ENCODE peak calls at places on chromosomes 11 and 22, in six cellular contexts. R is IMR-90, C is neuronal stem cell, P is H9, G is trophoblast cell, N is H1. E is an unnamed sample.

GRCh38 chr11:65211293-65212105 is 29.8 kb downstream of the CAPN1 start:
- DNase-seq in R (no peak), C (no peak), P (no peak), G (no peak), N (no peak), E (no peak)

GRCh38 chr11:63919267-63920125 is 2.5 kb upstream of the RCOR2 start:
- DNase-seq in R (no peak), C (peak), P (peak), G (peak), N (no peak), E (peak)

GRCh38 chr22:38866024-38866398 is 6.0 kb downstream of the CBX6 start:
- DNase-seq in R (no peak), C (no peak), P (no peak), G (no peak), N (no peak), E (no peak)

GRCh38 chr11:96136623-96137313 is 206.2 kb downstream of the MAML2 start:
- DNase-seq in R (no peak), C (no peak), P (no peak), G (no peak), N (no peak), E (no peak)

GRCh38 chr22:43129426-43130425 is 13.5 kb downstream of the MCAT start:
- DNase-seq in R (no peak), C (no peak), P (no peak), G (no peak), N (no peak), E (no peak)

GRCh38 chr11:32385998-32386397 is 49.3 kb downstream of the WT1 start:
- DNase-seq in R (peak), C (peak), P (peak), G (no peak), N (no peak), E (peak)

GRCh38 chr11:66388746-66389386 is 17.3 kb upstream of the SLC29A2 start:
- DNase-seq in R (peak), C (peak), P (peak), G (peak), N (peak), E (peak)

GRCh38 chr22:30288414-30289125 is 735 bp downstream of the CASTOR1 start:
- DNase-seq in R (no peak), C (peak), P (no peak), G (no peak), N (peak), E (no peak)

GRCh38 chr22:49464024-49464423 is 363.6 kb downstream of the BRD1 start:
- DNase-seq in R (no peak), C (no peak), P (no peak), G (no peak), N (no peak), E (no peak)

GRCh38 chr11:8732748-8733241 is 50.2 kb downstream of the RPL27A start:
- DNase-seq in R (peak), C (no peak), P (no peak), G (no peak), N (no peak), E (peak)

GRCh38 chr11:95547186-95547585 is 242.4 kb downstream of the FAM76B start:
- DNase-seq in R (no peak), C (no peak), P (no peak), G (no peak), N (no peak), E (no peak)

GRCh38 chr11:115464269-115464668 is 39.9 kb downstream of the CADM1 start:
- DNase-seq in R (peak), C (no peak), P (no peak), G (peak), N (no peak), E (peak)

GRCh38 chr22:37464181-37464580 is 22.0 kb downstream of the MFNG start:
- DNase-seq in R (no peak), C (no peak), P (no peak), G (no peak), N (no peak), E (no peak)

GRCh38 chr11:28337701-28338100 is 229.5 kb downstream of the METTL15 start:
- DNase-seq in R (peak), C (no peak), P (no peak), G (no peak), N (no peak), E (peak)

GRCh38 chr11:65391007-65391406 is 4.6 kb downstream of the FRMD8 start:
- DNase-seq in R (peak), C (no peak), P (no peak), G (no peak), N (no peak), E (peak)

GRCh38 chr11:46296520-46297448 is 19.3 kb downstream of the CREB3L1 start:
- DNase-seq in R (peak), C (peak), P (peak), G (peak), N (peak), E (peak)

GRCh38 chr22:39965749-39966148 is 5.6 kb downstream of the TMA7B start:
- DNase-seq in R (no peak), C (no peak), P (no peak), G (no peak), N (no peak), E (no peak)

GRCh38 chr11:75872887-75873416 is 57.9 kb downstream of the UVRAG start:
- DNase-seq in R (no peak), C (no peak), P (no peak), G (no peak), N (no peak), E (no peak)

GRCh38 chr11:130653838-130654601 is 205.6 kb downstream of the ADAMTS15 start:
- DNase-seq in R (peak), C (no peak), P (no peak), G (no peak), N (peak), E (no peak)

GRCh38 chr22:38864361-38865191 is 7.4 kb downstream of the CBX6 start:
- DNase-seq in R (no peak), C (no peak), P (peak), G (no peak), N (no peak), E (no peak)

GRCh38 chr11:11211186-11211585 is 141.9 kb downstream of the CSNK2A3 start:
- DNase-seq in R (no peak), C (no peak), P (no peak), G (no peak), N (no peak), E (no peak)

DNA sequence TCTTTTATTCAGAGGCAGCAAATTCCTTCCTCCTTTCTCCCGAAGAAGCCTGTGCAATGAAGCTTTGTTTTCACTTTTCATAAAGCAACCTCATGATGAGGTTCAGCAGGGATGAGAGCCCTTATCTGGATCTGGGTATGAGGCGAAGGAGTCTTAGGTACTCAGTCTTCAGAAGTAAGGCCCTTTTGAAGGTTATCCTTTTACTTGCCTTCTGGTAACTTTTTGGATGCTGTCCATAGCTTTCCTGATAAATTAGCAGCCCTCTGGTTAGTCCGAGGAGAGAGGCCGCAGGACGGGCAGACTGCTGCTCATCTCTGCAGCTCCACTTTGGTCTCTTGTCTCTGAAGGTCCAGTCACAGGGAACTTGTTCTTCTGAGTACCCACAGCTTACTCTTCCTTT is 1.1 kb downstream of the TRIM22 start:
- DNase-seq in R (peak), C (no peak), P (no peak), G (no peak), N (no peak), E (peak)
- H2BK120ac ChIP-seq in R (peak), C (no peak), P (no peak), G (peak), N (peak), E (peak)

DNA sequence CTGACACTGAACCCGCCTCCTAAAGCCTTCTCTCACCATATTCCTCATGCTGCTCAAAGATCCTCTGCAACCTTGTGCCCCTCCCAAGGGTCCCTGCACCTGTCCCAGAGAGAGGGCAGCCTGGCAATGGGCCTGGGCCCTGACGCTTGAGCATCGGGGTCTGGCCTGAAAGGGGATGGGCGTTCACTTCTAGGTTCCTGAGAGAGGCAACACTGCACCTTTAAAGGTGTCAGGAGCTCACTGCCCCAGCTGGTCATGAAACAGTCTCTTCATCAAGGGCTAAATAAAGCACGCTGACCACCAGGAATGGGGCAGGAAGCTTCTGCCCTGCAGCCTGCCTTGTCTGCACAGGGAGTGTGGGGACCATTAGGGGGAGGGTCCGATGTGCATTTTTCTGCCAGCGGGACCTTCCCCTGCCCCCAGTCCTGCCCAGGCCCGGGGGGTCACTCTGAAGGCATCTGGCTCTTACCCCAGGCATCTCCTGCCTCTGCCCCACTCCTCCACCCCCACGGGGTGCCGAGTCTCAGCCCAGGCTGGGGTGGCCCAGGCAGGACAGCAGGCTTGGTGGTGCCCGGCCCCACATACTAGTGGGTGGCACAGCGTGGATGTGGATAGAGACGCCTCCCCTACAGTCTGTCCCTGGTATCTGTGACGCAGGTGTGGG is 3.5 kb downstream of the C11orf21 start:
- DNase-seq in R (no peak), C (no peak), P (no peak), G (no peak), N (peak), E (no peak)
- H3K14ac ChIP-seq in R (no peak), C (peak), P (no peak), G (no peak), N (no peak), E (no peak)

GRCh38 chr11:104704888-104705287 is 193.4 kb downstream of the CASP12 start:
- DNase-seq in R (no peak), C (no peak), P (no peak), G (no peak), N (no peak), E (no peak)
- H2BK120ac ChIP-seq in R (no peak), C (no peak), P (no peak), G (no peak), N (no peak), E (no peak)

GRCh38 chr11:35039076-35039475 is 99.9 kb upstream of the CD44 start:
- DNase-seq in R (no peak), C (no peak), P (no peak), G (no peak), N (no peak), E (no peak)

GRCh38 chr11:35035894-35036408 is 103.0 kb upstream of the CD44 start:
- DNase-seq in R (peak), C (no peak), P (no peak), G (peak), N (no peak), E (peak)

GRCh38 chr11:35034401-35034800 is 104.6 kb upstream of the CD44 start:
- DNase-seq in R (no peak), C (no peak), P (no peak), G (no peak), N (no peak), E (no peak)

GRCh38 chr11:35038211-35038930 is 100.6 kb upstream of the CD44 start:
- DNase-seq in R (no peak), C (no peak), P (no peak), G (no peak), N (no peak), E (no peak)

DNA sequence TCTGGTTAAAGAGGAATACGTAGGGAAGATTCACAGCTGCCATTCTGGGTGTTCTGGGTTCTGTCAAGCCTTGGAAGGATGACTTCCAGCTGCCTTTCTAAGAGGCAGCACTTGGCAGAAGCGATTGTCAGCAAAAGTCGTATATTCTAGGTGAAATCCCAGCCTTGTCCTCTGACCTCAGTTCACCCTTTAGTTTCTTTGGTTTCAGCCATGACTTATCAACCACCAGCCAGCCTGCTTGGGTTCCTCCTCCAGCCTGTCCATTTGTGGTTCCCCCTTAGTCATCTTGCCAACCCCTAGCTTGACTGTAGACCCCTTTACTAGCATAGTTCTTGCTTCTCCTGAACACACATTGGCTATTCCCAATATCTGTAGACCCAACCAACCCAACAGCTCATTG is 102.3 kb upstream of the CD44 start:
- DNase-seq in R (no peak), C (no peak), P (no peak), G (no peak), N (no peak), E (peak)
- H3K14ac ChIP-seq in R (peak), C (no peak), P (no peak), G (peak), N (no peak), E (no peak)

GRCh38 chr11:124917115-124917637 is 1.9 kb upstream of the HEPN1 start:
- DNase-seq in R (peak), C (no peak), P (no peak), G (no peak), N (no peak), E (peak)
- H2BK120ac ChIP-seq in R (peak), C (no peak), P (no peak), G (no peak), N (no peak), E (peak)

E was measured in mesenchymal stem cell.